ENCODE peak calls at places on chromosome 13, in five cellular contexts. X is mucosa of descending colon; A is dorsolateral prefrontal cortex; Q is CD8-positive, alpha-beta T cell; N is heart left ventricle. H is an unnamed sample.

GRCh38 chr13:41842029-41842428 is 118.9 kb downstream of the VWA8 start:
- DNase-seq in N (no peak), Q (no peak), A (no peak), X (no peak), H (no peak)

GRCh38 chr13:83536941-83537340 is 345.3 kb downstream of the SLITRK1 start:
- DNase-seq in A (no peak), X (no peak), Q (no peak), N (no peak), H (no peak)

GRCh38 chr13:88068975-88069374 is 397.8 kb downstream of the SLITRK5 start:
- DNase-seq in A (no peak), X (no peak), N (no peak), Q (no peak), H (no peak)

GRCh38 chr13:75901509-75901908 is 265.4 kb downstream of the LMO7 start:
- DNase-seq in N (no peak), X (no peak), Q (no peak), A (no peak), H (no peak)

GRCh38 chr13:31739226-31739625 is at the start of gene RXFP2:
- DNase-seq in X (no peak), N (no peak), Q (no peak), A (no peak), H (no peak)

GRCh38 chr13:21243045-21243842 is 66.8 kb downstream of the MRPL57 start:
- DNase-seq in X (no peak), Q (no peak), A (no peak), N (no peak), H (no peak)

GRCh38 chr13:26819067-26819466 is 58.5 kb upstream of the GPR12 start:
- DNase-seq in Q (no peak), X (no peak), A (no peak), N (no peak), H (no peak)

GRCh38 chr13:37662624-37663023 is 64.1 kb upstream of the POSTN start:
- DNase-seq in A (no peak), X (no peak), Q (no peak), N (no peak), H (no peak)

GRCh38 chr13:60267498-60268202 is 103.9 kb upstream of the DIAPH3 start:
- DNase-seq in N (no peak), X (peak), A (no peak), Q (peak), H (peak)

GRCh38 chr13:62799038-62799535 is 1383.4 kb upstream of the PCDH20 start:
- DNase-seq in N (no peak), X (no peak), Q (no peak), A (no peak), H (no peak)

GRCh38 chr13:62799931-62800436 is 1384.3 kb upstream of the PCDH20 start:
- DNase-seq in N (no peak), Q (no peak), A (no peak), X (no peak), H (no peak)
- H3K4me3 ChIP-seq in N (no peak), Q (no peak), A (no peak), X (no peak), H (no peak)

GRCh38 chr13:53311561-53311960 is 282.9 kb downstream of the OLFM4 start:
- DNase-seq in Q (no peak), X (no peak), A (no peak), N (no peak), H (no peak)
- TF ChIP-seq CTCF in Q (no peak), X (no peak), A (no peak), N (no peak), H (no peak)

GRCh38 chr13:97122381-97122996 is 99.6 kb upstream of the MBNL2 start:
- DNase-seq in Q (no peak), N (no peak), X (no peak), A (no peak), H (no peak)
- H3K4me3 ChIP-seq in Q (no peak), N (no peak), X (no peak), A (no peak), H (no peak)

GRCh38 chr13:74796126-74796643 is 662.0 kb upstream of the KLF12 start:
- DNase-seq in X (no peak), N (no peak), Q (no peak), A (no peak), H (no peak)

GRCh38 chr13:74794147-74794546 is 659.9 kb upstream of the KLF12 start:
- DNase-seq in A (no peak), Q (no peak), N (no peak), X (no peak), H (no peak)

GRCh38 chr13:74794582-74794981 is 660.4 kb upstream of the KLF12 start:
- DNase-seq in N (no peak), X (no peak), A (no peak), Q (no peak), H (no peak)

DNA sequence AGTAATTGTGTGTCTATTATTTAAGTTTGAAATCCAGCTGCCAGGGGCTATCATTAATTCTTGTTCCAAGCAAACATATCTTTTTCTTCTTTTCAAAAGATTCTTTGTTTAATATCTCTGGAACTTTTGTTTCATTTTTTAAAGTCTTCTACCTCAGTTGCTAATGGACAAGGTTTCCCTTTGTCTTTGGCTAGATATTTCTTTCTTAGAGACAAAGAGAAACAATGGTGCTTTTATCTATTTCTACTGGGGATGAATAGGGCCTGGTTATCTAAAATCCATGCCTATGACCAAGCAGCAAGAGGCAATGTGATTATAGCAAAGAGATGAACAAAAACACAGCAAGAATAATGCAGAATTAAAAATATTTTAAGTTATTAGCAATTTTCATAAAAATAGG is 661.3 kb upstream of the KLF12 start:
- DNase-seq in X (no peak), N (no peak), Q (no peak), A (no peak), H (no peak)
- TF ChIP-seq CTCF in X (no peak), N (no peak), Q (no peak), A (no peak), H (no peak)

GRCh38 chr13:112106467-112107141 is 39.7 kb downstream of the SOX1 start:
- DNase-seq in X (no peak), N (no peak), Q (no peak), A (peak), H (no peak)

GRCh38 chr13:112107289-112107688 is 40.3 kb downstream of the SOX1 start:
- DNase-seq in X (no peak), A (no peak), Q (no peak), N (no peak), H (no peak)

GRCh38 chr13:112104873-112105234 is 37.9 kb downstream of the SOX1 start:
- DNase-seq in N (no peak), Q (no peak), X (no peak), A (no peak), H (no peak)

GRCh38 chr13:112105244-112105681 is 38.3 kb downstream of the SOX1 start:
- DNase-seq in A (no peak), N (no peak), Q (no peak), X (no peak), H (no peak)

GRCh38 chr13:112105884-112106283 is 38.9 kb downstream of the SOX1 start:
- DNase-seq in N (no peak), Q (no peak), A (no peak), X (no peak), H (no peak)
- H3K4me3 ChIP-seq in N (no peak), Q (no peak), A (no peak), X (no peak), H (no peak)

DNA sequence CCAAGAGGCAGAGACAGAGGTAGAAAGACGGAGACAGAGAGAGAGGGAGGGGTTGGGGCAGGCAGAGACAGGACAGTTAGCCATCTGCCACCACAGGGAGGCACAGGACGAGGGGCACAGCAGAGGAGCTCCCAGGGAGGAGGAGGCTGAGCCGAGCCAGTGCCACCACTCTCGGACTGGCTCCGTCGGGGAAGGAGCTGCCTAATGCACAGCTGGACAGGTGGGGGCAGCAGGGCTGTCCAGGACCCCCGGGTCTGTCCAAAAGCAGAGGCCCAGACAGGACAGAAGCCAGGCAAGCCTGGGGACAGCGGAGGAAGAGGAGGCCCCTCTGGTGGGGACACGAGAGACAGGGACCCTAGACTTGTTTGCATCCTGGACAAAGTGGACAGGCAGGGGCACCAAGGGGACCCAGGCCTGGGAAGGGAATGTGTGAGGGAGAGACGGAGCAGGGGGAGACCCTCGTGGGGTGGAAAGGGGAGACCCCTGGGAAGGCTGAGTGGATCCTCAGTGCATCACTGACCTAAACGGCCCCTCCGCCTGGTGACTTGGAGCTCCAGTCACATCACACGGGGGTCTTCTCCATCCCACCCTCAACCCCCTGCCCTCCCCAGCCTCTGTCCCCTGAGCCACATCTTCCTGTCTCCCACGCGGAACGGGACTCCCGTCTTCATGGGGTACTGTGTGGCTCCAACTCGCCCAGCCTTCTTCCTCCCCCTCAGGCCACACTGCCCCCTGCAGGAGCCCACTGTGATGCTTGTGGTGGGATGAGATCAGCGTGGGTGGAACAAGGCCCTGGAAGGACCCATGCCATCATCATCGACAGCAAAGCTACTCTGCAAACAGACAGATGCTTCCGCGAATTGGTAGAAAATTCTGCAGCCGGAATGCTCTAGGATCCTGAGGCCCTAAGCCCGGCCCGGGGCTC is 889 bp downstream of the F10 start:
- DNase-seq in A (peak), Q (no peak), N (no peak), X (peak), H (no peak)
- TF ChIP-seq CTCF in A (peak), Q (no peak), N (no peak), X (no peak), H (no peak)

GRCh38 chr13:79782541-79783216 is 301.7 kb downstream of the NDFIP2 start:
- DNase-seq in X (peak), A (peak), Q (no peak), N (peak), H (peak)
- H3K4me3 ChIP-seq in X (no peak), A (no peak), Q (no peak), N (peak), H (no peak)

GRCh38 chr13:30113983-30114491 is 193.3 kb downstream of the KATNAL1 start:
- DNase-seq in Q (no peak), X (peak), N (no peak), A (no peak), H (no peak)

GRCh38 chr13:30116379-30116778 is 191.0 kb downstream of the KATNAL1 start:
- DNase-seq in Q (no peak), N (no peak), A (no peak), X (no peak), H (no peak)

GRCh38 chr13:30113531-30113930 is 193.8 kb downstream of the KATNAL1 start:
- DNase-seq in Q (no peak), X (no peak), A (no peak), N (no peak), H (no peak)

GRCh38 chr13:30114586-30115256 is 192.6 kb downstream of the KATNAL1 start:
- DNase-seq in A (peak), N (peak), X (peak), Q (peak), H (peak)

DNA sequence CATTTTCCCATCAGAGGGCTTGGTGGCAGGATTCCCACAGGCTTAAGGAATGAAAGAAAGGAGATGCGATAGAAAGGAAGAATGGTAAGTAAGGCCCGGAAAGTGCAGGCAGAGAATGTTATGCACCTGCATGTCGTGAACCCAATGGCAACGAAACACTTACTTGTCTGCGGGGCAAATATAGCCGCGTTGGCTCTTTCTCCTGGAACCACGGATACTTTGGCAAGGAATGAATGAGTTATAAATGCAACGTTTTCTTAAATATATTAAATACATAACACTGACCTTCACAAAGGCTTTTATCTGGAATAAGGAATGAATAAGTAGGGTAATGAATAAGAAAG is 192.1 kb downstream of the KATNAL1 start:
- DNase-seq in A (no peak), Q (no peak), X (no peak), N (no peak), H (no peak)
- TF ChIP-seq CTCF in A (peak), Q (peak), X (no peak), N (no peak), H (peak)

DNA sequence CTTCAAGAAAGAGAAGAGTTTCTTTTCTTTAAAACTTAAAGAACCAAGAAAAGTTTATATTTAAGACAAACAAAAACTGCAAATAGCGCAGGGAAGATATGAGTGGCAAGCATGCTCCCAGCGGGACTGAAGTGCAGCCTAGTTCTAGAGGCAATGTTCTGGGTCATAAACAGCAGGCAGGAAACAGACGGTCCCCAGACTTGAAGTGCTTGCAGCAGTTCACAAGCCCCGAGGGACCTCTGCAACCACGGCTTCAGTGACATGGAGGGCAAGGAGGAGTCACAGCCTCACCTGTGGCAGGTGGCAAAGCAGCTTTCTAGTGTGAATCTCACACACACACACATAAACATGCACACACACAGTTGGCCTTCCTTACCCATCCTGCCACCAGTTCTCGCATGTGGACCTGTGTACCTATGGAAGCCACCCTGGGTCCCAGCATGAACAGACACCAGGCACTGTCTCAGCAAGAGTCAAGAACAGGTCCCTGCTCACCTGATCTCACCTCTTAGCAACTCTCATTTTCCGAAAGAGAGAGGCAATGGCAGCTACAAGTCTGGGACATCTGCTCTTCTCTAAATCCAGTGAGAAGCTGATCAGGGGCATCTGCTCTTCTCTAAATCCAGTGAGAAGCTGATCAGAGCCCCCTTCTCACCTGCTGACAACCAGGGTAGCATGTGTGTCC is 162.0 kb downstream of the EFNB2 start:
- DNase-seq in N (no peak), Q (no peak), X (no peak), A (no peak), H (no peak)
- H3K4me3 ChIP-seq in N (no peak), Q (no peak), X (no peak), A (no peak), H (no peak)

GRCh38 chr13:32914686-32915085 is 101.5 kb upstream of the KL start:
- DNase-seq in N (no peak), A (no peak), X (no peak), Q (no peak), H (no peak)

GRCh38 chr13:32905864-32906180 is 110.4 kb upstream of the KL start:
- DNase-seq in A (no peak), X (no peak), N (peak), Q (no peak), H (no peak)

GRCh38 chr13:32910530-32910929 is 105.7 kb upstream of the KL start:
- DNase-seq in Q (no peak), A (no peak), N (no peak), X (no peak), H (no peak)

GRCh38 chr13:32917504-32917903 is 98.7 kb upstream of the KL start:
- DNase-seq in Q (no peak), A (no peak), X (no peak), N (no peak), H (no peak)

GRCh38 chr13:32911506-32911905 is 104.7 kb upstream of the KL start:
- DNase-seq in A (no peak), Q (no peak), X (no peak), N (no peak), H (no peak)
- TF ChIP-seq CTCF in A (peak), Q (no peak), X (no peak), N (peak), H (no peak)